ENCODE peak calls at places on chromosomes 12 and 14, in six cellular contexts. One of them, this sample, is unnamed.

GRCh38 chr12:123164710-123165261 is 13.9 kb upstream of the PITPNM2 start:
- DNase-seq in HTR-8/SVneo: no peak
- DNase-seq in stimulated activated CD4-positive, alpha-beta T cell treated with anti-CD3 and anti-CD28 coated beads, Interleukin-15, amount 100 ng/mL, for 1 hour: no peak
- DNase-seq in IMR-90: no peak
- DNase-seq in MV-4-11: no peak
- DNase-seq in stromal cell of bone marrow: no peak
- DNase-seq in this sample: no peak

GRCh38 chr12:1398673-1399072 is 195.7 kb downstream of the FBXL14 start:
- DNase-seq in HTR-8/SVneo: peak; percentile 43
- DNase-seq in stimulated activated CD4-positive, alpha-beta T cell treated with anti-CD3 and anti-CD28 coated beads, Interleukin-15, amount 100 ng/mL, for 1 hour: no peak
- DNase-seq in IMR-90: peak; percentile 67
- DNase-seq in MV-4-11: no peak
- DNase-seq in stromal cell of bone marrow: no peak
- DNase-seq in this sample: peak; percentile 42

GRCh38 chr12:127149226-127149964 is 1117.6 kb upstream of the TMEM132C start:
- DNase-seq in HTR-8/SVneo: no peak
- DNase-seq in stimulated activated CD4-positive, alpha-beta T cell treated with anti-CD3 and anti-CD28 coated beads, Interleukin-15, amount 100 ng/mL, for 1 hour: no peak
- DNase-seq in IMR-90: peak; percentile 68
- DNase-seq in MV-4-11: peak; percentile 75
- DNase-seq in stromal cell of bone marrow: no peak
- DNase-seq in this sample: no peak

GRCh38 chr12:115506822-115507629 is 770.5 kb downstream of the MED13L start:
- DNase-seq in HTR-8/SVneo: no peak
- DNase-seq in stimulated activated CD4-positive, alpha-beta T cell treated with anti-CD3 and anti-CD28 coated beads, Interleukin-15, amount 100 ng/mL, for 1 hour: no peak
- DNase-seq in IMR-90: no peak
- DNase-seq in MV-4-11: no peak
- DNase-seq in stromal cell of bone marrow: no peak
- DNase-seq in this sample: no peak

GRCh38 chr12:40971911-40972310 is 216.2 kb upstream of the PDZRN4 start:
- DNase-seq in HTR-8/SVneo: no peak
- DNase-seq in stimulated activated CD4-positive, alpha-beta T cell treated with anti-CD3 and anti-CD28 coated beads, Interleukin-15, amount 100 ng/mL, for 1 hour: no peak
- DNase-seq in IMR-90: peak; percentile 14
- DNase-seq in MV-4-11: no peak
- DNase-seq in stromal cell of bone marrow: no peak
- DNase-seq in this sample: no peak

GRCh38 chr12:28893365-28893764 is 255.7 kb upstream of the FAR2 start:
- DNase-seq in HTR-8/SVneo: no peak
- DNase-seq in stimulated activated CD4-positive, alpha-beta T cell treated with anti-CD3 and anti-CD28 coated beads, Interleukin-15, amount 100 ng/mL, for 1 hour: no peak
- DNase-seq in IMR-90: peak; percentile 34
- DNase-seq in MV-4-11: no peak
- DNase-seq in stromal cell of bone marrow: peak; percentile 77
- DNase-seq in this sample: no peak

GRCh38 chr12:131093971-131094830 is 140.5 kb downstream of the ADGRD1 start:
- DNase-seq in HTR-8/SVneo: no peak
- DNase-seq in stimulated activated CD4-positive, alpha-beta T cell treated with anti-CD3 and anti-CD28 coated beads, Interleukin-15, amount 100 ng/mL, for 1 hour: no peak
- DNase-seq in IMR-90: no peak
- DNase-seq in MV-4-11: no peak
- DNase-seq in stromal cell of bone marrow: no peak
- DNase-seq in this sample: no peak

GRCh38 chr14:104403421-104404220 is 175.9 kb upstream of the C14orf180 start:
- DNase-seq in HTR-8/SVneo: no peak
- DNase-seq in stimulated activated CD4-positive, alpha-beta T cell treated with anti-CD3 and anti-CD28 coated beads, Interleukin-15, amount 100 ng/mL, for 1 hour: no peak
- DNase-seq in IMR-90: no peak
- DNase-seq in MV-4-11: no peak
- DNase-seq in stromal cell of bone marrow: no peak
- DNase-seq in this sample: no peak

GRCh38 chr12:33486058-33486457 is 46.4 kb upstream of the SYT10 start:
- DNase-seq in HTR-8/SVneo: no peak
- DNase-seq in stimulated activated CD4-positive, alpha-beta T cell treated with anti-CD3 and anti-CD28 coated beads, Interleukin-15, amount 100 ng/mL, for 1 hour: no peak
- DNase-seq in IMR-90: no peak
- DNase-seq in MV-4-11: no peak
- DNase-seq in stromal cell of bone marrow: no peak
- DNase-seq in this sample: no peak